ENCODE peak calls at places on chromosomes 11 and 22, in six cellular contexts. E is coronary artery, R is BJ, P is Peyer's patch, Q is upper lobe of right lung, Z is HepG2. Y is an unnamed sample.

GRCh38 chr11:125968363-125968762 is 22.5 kb downstream of the VSIG10L2 start:
- DNase-seq in Z (peak), E (no peak), Q (no peak), P (no peak), R (no peak), Y (no peak)

GRCh38 chr11:20618083-20618482 is 18.7 kb downstream of the SLC6A5 start:
- DNase-seq in P (no peak), Z (no peak), E (no peak), R (no peak), Q (no peak), Y (no peak)

GRCh38 chr11:99693941-99694492 is 673.3 kb downstream of the CNTN5 start:
- DNase-seq in P (no peak), E (no peak), Z (peak), Q (no peak), R (no peak), Y (no peak)

GRCh38 chr11:50073113-50074105 is 40.7 kb downstream of the OR4C45 start:
- DNase-seq in P (no peak), E (no peak), Q (no peak), R (no peak), Z (no peak), Y (no peak)

GRCh38 chr11:35335226-35335625 is 84.1 kb downstream of the SLC1A2 start:
- DNase-seq in E (no peak), R (no peak), P (no peak), Q (no peak), Z (no peak), Y (no peak)

GRCh38 chr22:30208631-30209603 is 37.6 kb downstream of the LIF start:
- DNase-seq in R (no peak), P (no peak), Q (no peak), Z (peak), E (peak), Y (no peak)

GRCh38 chr11:34346551-34346950 is 11.3 kb downstream of the ABTB2 start:
- DNase-seq in P (no peak), E (no peak), Z (no peak), Q (no peak), R (no peak), Y (no peak)

GRCh38 chr22:27397948-27398330 is 403.6 kb downstream of the MN1 start:
- DNase-seq in Q (no peak), Z (no peak), R (no peak), P (no peak), E (peak), Y (no peak)

GRCh38 chr11:6926208-6927029 is at the start of gene ZNF215:
- DNase-seq in Q (peak), Z (no peak), R (peak), E (peak), P (peak), Y (peak)

GRCh38 chr11:46513934-46514342 is 79.9 kb downstream of the AMBRA1 start:
- DNase-seq in E (no peak), R (no peak), Z (no peak), Q (no peak), P (no peak), Y (no peak)

GRCh38 chr11:27282806-27283205 is 80.2 kb downstream of the CCDC34 start:
- DNase-seq in Q (no peak), P (no peak), R (no peak), E (no peak), Z (no peak), Y (no peak)

GRCh38 chr22:30636226-30637077 is 871 bp downstream of the SLC35E4 start:
- DNase-seq in Z (no peak), E (no peak), P (peak), R (no peak), Q (no peak), Y (no peak)

GRCh38 chr22:41798736-41799135 is 1.7 kb upstream of the CCDC134 start:
- DNase-seq in P (no peak), Q (no peak), E (no peak), Z (no peak), R (no peak), Y (no peak)

GRCh38 chr22:41799486-41800347 is 762 bp upstream of the CCDC134 start:
- DNase-seq in Z (no peak), R (no peak), Q (peak), P (no peak), E (no peak), Y (no peak)

GRCh38 chr22:41801147-41801819 is 804 bp downstream of the CCDC134 start:
- DNase-seq in Q (no peak), R (no peak), P (no peak), E (no peak), Z (no peak), Y (no peak)

GRCh38 chr22:41800348-41801146 is at the start of gene CCDC134:
- DNase-seq in R (no peak), Z (peak), Q (peak), E (peak), P (peak), Y (peak)

DNA sequence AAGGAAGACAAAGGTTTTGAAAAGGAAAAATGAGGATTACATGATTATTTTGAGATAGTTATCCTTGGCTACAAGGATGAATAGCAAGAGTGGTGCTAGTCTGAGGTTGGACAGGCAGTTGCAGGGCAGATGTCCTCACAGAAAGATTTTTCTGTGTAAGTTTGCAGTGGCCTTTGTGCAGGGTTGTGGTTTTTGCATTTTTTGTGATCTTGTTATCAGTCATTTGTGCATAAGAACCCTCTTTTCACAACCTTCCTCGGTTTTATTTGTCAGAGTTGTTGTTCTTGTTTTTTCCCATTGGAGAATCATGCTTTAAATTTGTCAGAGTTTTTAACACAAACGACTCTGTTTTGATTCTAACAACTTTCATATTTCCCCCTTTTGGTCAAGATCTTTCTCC is 1.4 kb downstream of the CCDC134 start:
- DNase-seq in P (no peak), E (no peak), Z (no peak), Q (no peak), R (no peak), Y (no peak)
- H3K4me3 ChIP-seq in P (no peak), E (peak), Z (peak), Q (no peak), R (no peak), Y (no peak)

DNA sequence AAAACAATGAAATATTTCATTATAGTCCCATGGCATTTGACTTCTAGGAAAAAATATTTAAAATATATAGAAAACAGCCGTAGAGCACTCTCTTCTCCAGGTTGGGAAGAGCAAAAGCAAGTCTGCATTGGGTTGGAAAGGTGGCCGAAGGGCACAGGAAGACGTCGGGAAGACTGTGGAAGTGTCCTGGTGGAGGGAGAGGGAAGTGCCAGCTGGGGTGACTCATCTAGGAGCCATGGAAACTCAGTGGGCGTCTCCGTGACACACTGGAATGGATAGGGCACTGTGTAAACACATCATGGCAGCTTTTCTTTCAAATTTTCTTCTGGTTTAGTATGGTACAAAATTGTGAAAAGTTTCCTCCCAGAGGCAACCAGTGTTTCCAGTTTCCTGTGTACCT is 12.7 kb downstream of the GTPBP1 start:
- DNase-seq in Q (peak), Z (peak), P (no peak), R (no peak), E (no peak), Y (no peak)
- TF ChIP-seq CTCF in Q (peak), Z (no peak), P (peak), R (peak), E (peak), Y (peak)

GRCh38 chr11:62538470-62539237 is 8.0 kb downstream of the AHNAK start:
- DNase-seq in Z (no peak), P (no peak), E (no peak), R (no peak), Q (no peak), Y (no peak)
- H3K4me3 ChIP-seq in Z (no peak), P (no peak), E (peak), R (peak), Q (peak), Y (peak)

GRCh38 chr11:115238086-115238485 is 266.1 kb downstream of the CADM1 start:
- DNase-seq in P (no peak), Z (no peak), Q (no peak), R (no peak), E (no peak), Y (no peak)

GRCh38 chr11:115234794-115235193 is 269.4 kb downstream of the CADM1 start:
- DNase-seq in R (no peak), Q (no peak), Z (no peak), P (no peak), E (no peak), Y (no peak)

GRCh38 chr11:115241899-115242298 is 262.3 kb downstream of the CADM1 start:
- DNase-seq in P (no peak), Q (no peak), R (no peak), Z (no peak), E (no peak), Y (no peak)

GRCh38 chr11:115237578-115237977 is 266.6 kb downstream of the CADM1 start:
- DNase-seq in E (no peak), R (no peak), Q (no peak), P (no peak), Z (no peak), Y (no peak)

GRCh38 chr11:115238802-115239201 is 265.4 kb downstream of the CADM1 start:
- DNase-seq in Z (no peak), P (no peak), E (no peak), Q (no peak), R (no peak), Y (no peak)
- TF ChIP-seq CTCF in Z (no peak), P (no peak), E (no peak), Q (no peak), R (peak), Y (no peak)

GRCh38 chr22:35445933-35446332 is 46.0 kb downstream of the MCM5 start:
- DNase-seq in P (no peak), Z (no peak), E (no peak), Q (no peak), R (no peak), Y (no peak)
- H3K4me3 ChIP-seq in P (no peak), Z (no peak), E (no peak), Q (no peak), R (no peak), Y (no peak)

DNA sequence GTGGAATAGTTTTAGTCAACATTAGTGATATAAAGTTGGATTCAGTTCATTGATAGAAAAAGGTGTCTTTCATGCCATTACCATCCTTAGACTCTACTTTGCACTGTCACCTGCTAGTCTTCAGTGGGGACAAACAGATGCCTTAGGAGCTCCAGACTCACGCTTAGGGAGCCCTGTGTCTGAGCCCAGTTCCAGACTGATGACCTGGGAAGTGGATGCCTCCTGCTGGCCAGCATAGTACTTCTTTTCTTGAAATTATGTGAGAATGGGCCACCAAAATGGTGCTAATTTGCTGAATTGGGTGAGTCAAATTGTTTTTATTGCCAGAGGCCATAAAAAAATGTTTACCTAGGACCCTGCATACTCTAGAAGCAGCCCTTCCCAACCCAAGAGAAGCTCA is 53.9 kb downstream of the NOX4 start:
- DNase-seq in R (no peak), Q (no peak), P (no peak), E (no peak), Z (no peak), Y (no peak)
- TF ChIP-seq CTCF in R (no peak), Q (no peak), P (no peak), E (no peak), Z (no peak), Y (no peak)

GRCh38 chr22:23180301-23180892 is at the start of gene BCR:
- DNase-seq in Q (peak), E (no peak), P (peak), Z (no peak), R (no peak), Y (peak)

GRCh38 chr22:23179381-23180294 is 671 bp upstream of the BCR start:
- DNase-seq in P (no peak), Z (no peak), E (peak), R (no peak), Q (no peak), Y (no peak)

GRCh38 chr22:23182289-23183106 is 2.2 kb downstream of the BCR start:
- DNase-seq in Z (no peak), Q (no peak), R (no peak), P (no peak), E (no peak), Y (no peak)

GRCh38 chr22:23181763-23182288 is 1.5 kb downstream of the BCR start:
- DNase-seq in E (no peak), Q (no peak), Z (no peak), R (no peak), P (no peak), Y (no peak)

DNA sequence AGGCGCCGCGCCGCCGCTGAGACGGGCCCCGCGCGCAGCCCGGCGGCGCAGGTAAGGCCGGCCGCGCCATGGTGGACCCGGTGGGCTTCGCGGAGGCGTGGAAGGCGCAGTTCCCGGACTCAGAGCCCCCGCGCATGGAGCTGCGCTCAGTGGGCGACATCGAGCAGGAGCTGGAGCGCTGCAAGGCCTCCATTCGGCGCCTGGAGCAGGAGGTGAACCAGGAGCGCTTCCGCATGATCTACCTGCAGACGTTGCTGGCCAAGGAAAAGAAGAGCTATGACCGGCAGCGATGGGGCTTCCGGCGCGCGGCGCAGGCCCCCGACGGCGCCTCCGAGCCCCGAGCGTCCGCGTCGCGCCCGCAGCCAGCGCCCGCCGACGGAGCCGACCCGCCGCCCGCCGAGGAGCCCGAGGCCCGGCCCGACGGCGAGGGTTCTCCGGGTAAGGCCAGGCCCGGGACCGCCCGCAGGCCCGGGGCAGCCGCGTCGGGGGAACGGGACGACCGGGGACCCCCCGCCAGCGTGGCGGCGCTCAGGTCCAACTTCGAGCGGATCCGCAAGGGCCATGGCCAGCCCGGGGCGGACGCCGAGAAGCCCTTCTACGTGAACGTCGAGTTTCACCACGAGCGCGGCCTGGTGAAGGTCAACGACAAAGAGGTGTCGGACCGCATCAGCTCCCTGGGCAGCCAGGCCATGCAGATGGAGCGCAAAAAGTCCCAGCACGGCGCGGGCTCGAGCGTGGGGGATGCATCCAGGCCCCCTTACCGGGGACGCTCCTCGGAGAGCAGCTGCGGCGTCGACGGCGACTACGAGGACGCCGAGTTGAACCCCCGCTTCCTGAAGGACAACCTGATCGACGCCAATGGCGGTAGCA is 819 bp downstream of the BCR start:
- DNase-seq in R (no peak), Z (no peak), E (no peak), P (peak), Q (no peak), Y (no peak)
- H3K4me3 ChIP-seq in R (peak), Z (peak), E (peak), P (peak), Q (peak), Y (peak)

GRCh38 chr11:70068345-70068744 is 9.8 kb upstream of the ANO1 start:
- DNase-seq in Q (no peak), P (no peak), E (peak), R (no peak), Z (no peak), Y (no peak)

GRCh38 chr11:70068950-70069349 is 9.2 kb upstream of the ANO1 start:
- DNase-seq in R (no peak), P (no peak), Z (no peak), Q (no peak), E (peak), Y (no peak)

GRCh38 chr11:70067036-70067435 is 11.1 kb upstream of the ANO1 start:
- DNase-seq in Q (no peak), Z (no peak), R (no peak), P (no peak), E (no peak), Y (no peak)

GRCh38 chr11:70066628-70067027 is 11.5 kb upstream of the ANO1 start:
- DNase-seq in E (peak), R (no peak), P (no peak), Q (no peak), Z (no peak), Y (no peak)

GRCh38 chr11:70067591-70068341 is 10.4 kb upstream of the ANO1 start:
- DNase-seq in R (no peak), Z (no peak), E (peak), Q (no peak), P (no peak), Y (no peak)
- TF ChIP-seq CTCF in R (no peak), Z (no peak), E (no peak), Q (no peak), P (no peak), Y (no peak)

DNA sequence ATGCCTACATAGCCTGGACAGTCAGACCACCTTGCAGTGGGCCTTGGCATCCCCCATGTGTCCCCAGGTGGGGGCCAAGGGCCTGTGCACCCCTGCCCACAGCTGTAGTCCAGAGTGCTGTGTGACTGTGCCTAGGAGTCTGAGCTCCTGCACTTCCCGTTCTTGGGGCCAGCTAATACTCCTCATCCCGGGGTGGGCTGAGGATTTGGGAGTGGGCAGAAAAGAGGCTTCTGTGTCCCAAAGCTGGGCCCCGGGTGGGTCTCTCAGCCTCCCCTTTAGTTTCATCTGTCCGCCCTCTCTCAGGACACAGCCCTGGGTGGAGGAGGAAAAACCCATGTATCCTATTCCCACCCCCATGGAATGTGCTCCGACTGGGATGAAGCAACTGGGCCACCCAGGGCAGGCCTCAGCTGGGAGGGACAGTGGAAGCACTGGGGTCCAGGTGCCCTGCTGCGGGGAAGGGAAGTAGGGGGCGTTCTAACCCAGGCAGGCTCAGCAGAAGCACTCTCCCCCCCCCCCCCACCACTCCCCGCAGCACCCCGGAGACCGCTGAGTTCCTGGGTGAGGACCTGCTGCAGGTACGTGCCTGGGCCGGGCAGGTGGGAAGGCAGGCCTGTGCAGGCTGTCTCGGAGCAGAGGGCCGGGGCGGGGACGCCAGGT is 1.3 kb downstream of the SH3BP1 start:
- DNase-seq in P (peak), Q (no peak), E (no peak), Z (no peak), R (no peak), Y (no peak)
- H3K4me3 ChIP-seq in P (peak), Q (peak), E (peak), Z (peak), R (peak), Y (peak)

GRCh38 chr11:119029340-119030028 is 1.2 kb downstream of the SLC37A4 start:
- DNase-seq in Z (peak), P (no peak), R (no peak), E (no peak), Q (no peak), Y (no peak)

GRCh38 chr11:119030029-119030328 is 698 bp downstream of the SLC37A4 start:
- DNase-seq in R (no peak), Z (no peak), P (no peak), Q (no peak), E (no peak), Y (no peak)

GRCh38 chr11:119031912-119032280 is 1.2 kb upstream of the SLC37A4 start:
- DNase-seq in Z (no peak), R (no peak), Q (no peak), P (no peak), E (no peak), Y (no peak)

GRCh38 chr11:119029069-119029339 is 1.7 kb downstream of the SLC37A4 start:
- DNase-seq in R (no peak), Q (no peak), Z (no peak), P (no peak), E (no peak), Y (no peak)

GRCh38 chr11:119030329-119031047 is at the start of gene SLC37A4:
- DNase-seq in E (peak), R (peak), Q (peak), P (peak), Z (peak), Y (peak)
- TF ChIP-seq CTCF in E (peak), R (peak), Q (no peak), P (peak), Z (peak), Y (peak)